ENCODE peak calls at places on chromosome 18, in nine cellular contexts. N is RWPE1, K is GM12878, M is GM20000, X is Panc1, R is BJ, T is fibroblast of lung, O is WTC11, D is activated B cell treated with CpG ODN at 0.5 μM for 24 hours. P is an unnamed sample.

GRCh38 chr18:60235164-60235563 is 137.4 kb downstream of the MC4R start:
- DNase-seq in N (no peak), K (no peak), M (no peak), X (no peak), R (no peak), T (no peak), O (no peak), D (no peak), P (no peak)

GRCh38 chr18:5600376-5601071 is 56.7 kb upstream of the EPB41L3 start:
- DNase-seq in N (peak; percentile 3), K (no peak), M (no peak), X (no peak), R (no peak), T (no peak), O (no peak), D (no peak), P (no peak)

GRCh38 chr18:24089059-24089458 is 49.8 kb upstream of the CABYR start:
- DNase-seq in N (no peak), K (no peak), M (no peak), X (no peak), R (no peak), T (no peak), O (no peak), D (no peak), P (no peak)

GRCh38 chr18:27808678-27809077 is 368.3 kb downstream of the CDH2 start:
- DNase-seq in N (no peak), K (no peak), M (no peak), X (no peak), R (no peak), T (peak; percentile 46), O (no peak), D (no peak), P (no peak)

GRCh38 chr18:31241900-31242409 is 76.0 kb upstream of the DSG1 start:
- DNase-seq in N (peak; percentile 83), K (no peak), M (no peak), X (no peak), R (no peak), T (peak; percentile 58), O (peak; percentile 77), D (no peak), P (no peak)

GRCh38 chr18:9109523-9109922 is 7.0 kb downstream of the NDUFV2 start:
- DNase-seq in N (no peak), K (no peak), M (no peak), X (no peak), R (no peak), T (peak; percentile 70), O (no peak), D (no peak), P (no peak)

GRCh38 chr18:55585586-55586521 is 2.1 kb downstream of the TCF4 start:
- DNase-seq in N (no peak), K (no peak), M (no peak), X (no peak), R (no peak), T (peak; percentile 62), O (peak; percentile 15), D (no peak), P (no peak)

GRCh38 chr18:80189197-80189865 is 58.0 kb downstream of the PARD6G start:
- DNase-seq in N (no peak), K (no peak), M (no peak), X (no peak), R (no peak), T (no peak), O (no peak), D (no peak), P (no peak)

GRCh38 chr18:36829362-36830140 is 624 bp downstream of the KIAA1328 start:
- DNase-seq in N (peak; percentile 2), K (no peak), M (no peak), X (no peak), R (no peak), T (peak; percentile 31), O (no peak), D (no peak), P (no peak)

GRCh38 chr18:31942301-31942998 is 478 bp downstream of the TRAPPC8 start:
- DNase-seq in N (peak; percentile 6), K (no peak), M (peak; percentile 62), X (no peak), R (no peak), T (peak; percentile 70), O (peak; percentile 29), D (no peak), P (peak; percentile 85)

GRCh38 chr18:8424917-8425725 is 184.1 kb upstream of the RAB12 start:
- DNase-seq in N (peak; percentile 78), K (no peak), M (no peak), X (no peak), R (peak; percentile 57), T (peak; percentile 87), O (no peak), D (no peak), P (no peak)

GRCh38 chr18:7921938-7922587 is 354.9 kb downstream of the PTPRM start:
- DNase-seq in N (peak; percentile 49), K (no peak), M (no peak), X (no peak), R (no peak), T (peak; percentile 73), O (no peak), D (no peak), P (no peak)

GRCh38 chr18:72541871-72542690 is 2.1 kb downstream of the CBLN2 start:
- DNase-seq in N (no peak), K (no peak), M (no peak), X (no peak), R (no peak), T (no peak), O (peak; percentile 60), D (no peak), P (no peak)
- TF ChIP-seq CTCF in N (no peak), K (no peak), M (no peak), X (no peak), R (no peak), T (no peak), O (no peak), D (no peak), P (no peak)

GRCh38 chr18:43665239-43665788 is 388.0 kb upstream of the SYT4 start:
- DNase-seq in N (peak; percentile 1), K (no peak), M (no peak), X (no peak), R (peak; percentile 51), T (peak; percentile 93), O (no peak), D (no peak), P (no peak)

GRCh38 chr18:43662657-43663056 is 385.4 kb upstream of the SYT4 start:
- DNase-seq in N (peak; percentile 0), K (no peak), M (no peak), X (no peak), R (peak; percentile 44), T (peak; percentile 93), O (no peak), D (no peak), P (no peak)

GRCh38 chr18:43663159-43663558 is 385.9 kb upstream of the SYT4 start:
- DNase-seq in N (no peak), K (no peak), M (no peak), X (no peak), R (no peak), T (no peak), O (no peak), D (no peak), P (no peak)

GRCh38 chr18:43664487-43665008 is 387.3 kb upstream of the SYT4 start:
- DNase-seq in N (no peak), K (no peak), M (no peak), X (no peak), R (no peak), T (peak; percentile 32), O (no peak), D (no peak), P (no peak)

GRCh38 chr18:43661570-43661969 is 384.3 kb upstream of the SYT4 start:
- DNase-seq in N (peak; percentile 0), K (peak; percentile 4), M (no peak), X (peak; percentile 28), R (peak; percentile 10), T (peak; percentile 71), O (peak; percentile 20), D (no peak), P (no peak)
- TF ChIP-seq CTCF in N (peak; percentile 25), K (peak; percentile 39), M (no peak), X (peak; percentile 22), R (peak; percentile 58), T (peak; percentile 56), O (no peak), D (no peak), P (no peak)

DNA sequence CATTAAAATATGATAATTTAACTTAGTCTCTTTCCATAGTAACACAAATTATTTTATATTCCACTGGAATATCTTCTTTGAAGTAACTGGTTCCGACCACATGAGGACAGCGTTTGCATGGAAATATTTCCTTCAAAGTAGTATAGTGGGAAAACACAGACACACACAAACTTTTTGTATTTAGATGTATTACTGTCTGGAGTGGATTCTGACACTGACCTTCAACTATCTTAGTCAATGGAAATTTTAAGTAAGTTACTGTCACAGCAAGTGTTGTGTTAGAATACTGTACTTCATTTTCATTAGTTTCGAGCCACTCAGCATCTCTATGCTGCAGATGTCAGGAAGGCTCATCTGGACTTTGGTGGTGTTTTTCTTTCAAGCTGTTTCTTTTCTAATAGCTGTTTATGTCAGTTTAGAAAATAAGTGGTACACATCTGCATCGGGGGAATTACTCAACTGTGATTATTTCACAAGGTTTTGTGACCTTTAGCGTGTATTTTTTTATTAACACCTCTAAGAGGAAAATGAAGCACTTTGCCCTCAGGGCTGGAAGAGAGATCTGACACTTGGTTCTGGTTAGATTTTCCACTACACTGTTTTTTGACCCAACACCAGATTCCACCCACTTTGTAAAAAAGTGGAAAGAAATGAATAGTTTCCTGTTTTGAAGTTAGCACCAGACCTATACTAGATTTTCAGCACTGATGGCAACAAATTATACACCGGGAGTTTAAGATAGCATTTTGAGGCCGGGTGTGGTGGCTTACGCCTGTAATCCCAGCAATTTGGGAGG is 18.9 kb upstream of the THOC1 start:
- DNase-seq in N (peak; percentile 6), K (no peak), M (no peak), X (no peak), R (no peak), T (peak; percentile 26), O (no peak), D (no peak), P (no peak)
- TF ChIP-seq CTCF in N (peak; percentile 37), K (peak; percentile 19), M (peak; percentile 9), X (peak; percentile 71), R (peak; percentile 62), T (peak; percentile 64), O (no peak), D (no peak), P (no peak)

GRCh38 chr18:48770243-48770642 is 180.5 kb downstream of the SMAD7 start:
- DNase-seq in N (no peak), K (no peak), M (no peak), X (no peak), R (no peak), T (no peak), O (no peak), D (no peak), P (no peak)
- TF ChIP-seq CTCF in N (no peak), K (no peak), M (no peak), X (no peak), R (no peak), T (no peak), O (no peak), D (no peak), P (no peak)

GRCh38 chr18:66872277-66872676 is 268.4 kb upstream of the CDH19 start:
- DNase-seq in N (no peak), K (no peak), M (no peak), X (no peak), R (no peak), T (peak; percentile 19), O (no peak), D (no peak), P (no peak)
- TF ChIP-seq CTCF in N (peak; percentile 22), K (no peak), M (no peak), X (peak; percentile 21), R (no peak), T (no peak), O (no peak), D (no peak), P (no peak)

P was measured in left lung.